ENCODE peak calls at places on chromosomes 13 and 19, in six cellular contexts. Q, Y, C, H, A and N are unnamed samples.

GRCh38 chr19:3665681-3666544 is 34.4 kb downstream of the PIP5K1C start:
- DNase-seq in A (peak), Q (no peak), C (peak), H (peak), Y (no peak), N (peak)

GRCh38 chr19:4007021-4007835 is at the start of gene PIAS4:
- DNase-seq in Q (peak), Y (peak), H (peak), A (peak), C (peak), N (peak)

GRCh38 chr13:91361755-91362271 is 14.3 kb downstream of the MIR17HG start:
- DNase-seq in H (no peak), Y (no peak), Q (no peak), A (no peak), C (no peak), N (no peak)

GRCh38 chr19:57978586-57979289 is 4.4 kb upstream of the C19orf18 start:
- DNase-seq in H (no peak), Q (no peak), A (no peak), Y (no peak), C (no peak), N (no peak)

GRCh38 chr13:99028890-99029289 is 51.0 kb upstream of the DOCK9 start:
- DNase-seq in Q (no peak), C (no peak), Y (no peak), A (no peak), H (no peak), N (no peak)

GRCh38 chr19:45076029-45076850 is at the start of gene ZNF296:
- DNase-seq in H (peak), Y (no peak), C (peak), A (peak), Q (no peak), N (peak)

GRCh38 chr19:45475537-45476348 is 7.9 kb downstream of the FOSB start:
- DNase-seq in H (no peak), A (no peak), Q (no peak), C (no peak), Y (no peak), N (no peak)

GRCh38 chr19:1251233-1251502 is 2.8 kb downstream of the MIDN start:
- DNase-seq in H (peak), Q (no peak), A (peak), C (peak), Y (peak), N (no peak)

GRCh38 chr13:49214917-49215376 is 5.2 kb upstream of the MLNR start:
- DNase-seq in A (peak), H (peak), Q (no peak), Y (peak), C (peak), N (peak)

GRCh38 chr13:23436680-23437079 is 3.2 kb upstream of the SACS start:
- DNase-seq in A (no peak), Q (no peak), H (no peak), C (no peak), Y (no peak), N (no peak)